ENCODE peak calls at places on chromosome 18, in four cellular contexts. Y is cardiac fibroblast, X is H1, C is lower leg skin. Z is an unnamed sample.

GRCh38 chr18:74459877-74460276 is 2.8 kb upstream of the DIPK1C start:
- DNase-seq in Y (no peak), X (no peak), C (no peak), Z (no peak)

GRCh38 chr18:30623401-30624065 is 419.0 kb downstream of the DSC3 start:
- DNase-seq in Y (no peak), X (no peak), C (no peak), Z (no peak)

GRCh38 chr18:35063875-35064274 is 22.7 kb downstream of the MAPRE2 start:
- DNase-seq in Y (no peak), X (no peak), C (no peak), Z (no peak)

GRCh38 chr18:43961713-43962112 is 684.4 kb upstream of the SYT4 start:
- DNase-seq in Y (no peak), X (no peak), C (no peak), Z (no peak)

GRCh38 chr18:7000484-7001096 is 117.0 kb downstream of the LAMA1 start:
- DNase-seq in Y (peak; percentile 66), X (no peak), C (no peak), Z (no peak)

GRCh38 chr18:79008356-79008940 is 28.8 kb downstream of the SALL3 start:
- DNase-seq in Y (no peak), X (no peak), C (no peak), Z (no peak)

GRCh38 chr18:61352611-61353010 is 19.4 kb downstream of the CDH20 start:
- DNase-seq in Y (peak; percentile 18), X (no peak), C (no peak), Z (no peak)

GRCh38 chr18:9916067-9916684 is 2.4 kb downstream of the VAPA start:
- DNase-seq in Y (peak; percentile 57), X (no peak), C (no peak), Z (peak; percentile 29)

GRCh38 chr18:67410075-67410474 is 106.4 kb downstream of the DSEL start:
- DNase-seq in Y (no peak), X (no peak), C (no peak), Z (no peak)

GRCh38 chr18:79524181-79525078 is 128.7 kb downstream of the NFATC1 start:
- DNase-seq in Y (no peak), X (no peak), C (no peak), Z (no peak)

GRCh38 chr18:64234336-64234735 is 85.4 kb upstream of the LINC00305 start:
- DNase-seq in Y (no peak), X (no peak), C (no peak), Z (no peak)

GRCh38 chr18:36217348-36217747 is 30.1 kb downstream of the MOCOS start:
- DNase-seq in Y (no peak), X (no peak), C (no peak), Z (no peak)

GRCh38 chr18:77223653-77224052 is 26.0 kb upstream of the GALR1 start:
- DNase-seq in Y (peak; percentile 51), X (no peak), C (no peak), Z (no peak)

GRCh38 chr18:45687617-45688016 is 36.4 kb upstream of the SLC14A1 start:
- DNase-seq in Y (no peak), X (no peak), C (no peak), Z (no peak)

GRCh38 chr18:58700209-58700608 is 28.9 kb downstream of the MALT1 start:
- DNase-seq in Y (no peak), X (no peak), C (no peak), Z (no peak)

GRCh38 chr18:48409591-48410094 is 460 bp upstream of the ZBTB7C start:
- DNase-seq in Y (peak; percentile 8), X (no peak), C (no peak), Z (no peak)

GRCh38 chr18:55322176-55322735 is 265.7 kb downstream of the TCF4 start:
- DNase-seq in Y (peak; percentile 97), X (no peak), C (peak; percentile 79), Z (peak; percentile 94)

GRCh38 chr18:29496276-29496675 is 1319.3 kb upstream of the CDH2 start:
- DNase-seq in Y (peak; percentile 42), X (no peak), C (no peak), Z (no peak)

GRCh38 chr18:73842795-73843394 is 304.7 kb downstream of the FBXO15 start:
- DNase-seq in Y (peak; percentile 66), X (no peak), C (peak; percentile 28), Z (peak; percentile 50)

GRCh38 chr18:58045265-58046086 is 1.4 kb downstream of the NEDD4L start:
- DNase-seq in Y (peak; percentile 32), X (no peak), C (peak; percentile 43), Z (no peak)

GRCh38 chr18:79919089-79919488 is 32.4 kb downstream of the SLC66A2 start:
- DNase-seq in Y (no peak), X (no peak), C (no peak), Z (no peak)

GRCh38 chr18:12059334-12060181 is 34.1 kb upstream of the ANKRD62 start:
- DNase-seq in Y (no peak), X (no peak), C (no peak), Z (no peak)

GRCh38 chr18:12056034-12056883 is 37.4 kb upstream of the ANKRD62 start:
- DNase-seq in Y (no peak), X (no peak), C (no peak), Z (no peak)

GRCh38 chr18:12056884-12057402 is 36.7 kb upstream of the ANKRD62 start:
- DNase-seq in Y (no peak), X (no peak), C (no peak), Z (no peak)

GRCh38 chr18:12060182-12060870 is 33.3 kb upstream of the ANKRD62 start:
- DNase-seq in Y (no peak), X (no peak), C (no peak), Z (no peak)

GRCh38 chr18:12057419-12058039 is 36.1 kb upstream of the ANKRD62 start:
- DNase-seq in Y (no peak), X (no peak), C (no peak), Z (no peak)
- TF ChIP-seq CTCF in Y (no peak), X (no peak), C (no peak), Z (peak; percentile 20)

GRCh38 chr18:76126327-76126726 is 368.7 kb downstream of the ZNF516 start:
- DNase-seq in Y (no peak), X (peak; percentile 17), C (no peak), Z (no peak)
- TF ChIP-seq CTCF in Y (no peak), X (peak; percentile 70), C (no peak), Z (no peak)

DNA sequence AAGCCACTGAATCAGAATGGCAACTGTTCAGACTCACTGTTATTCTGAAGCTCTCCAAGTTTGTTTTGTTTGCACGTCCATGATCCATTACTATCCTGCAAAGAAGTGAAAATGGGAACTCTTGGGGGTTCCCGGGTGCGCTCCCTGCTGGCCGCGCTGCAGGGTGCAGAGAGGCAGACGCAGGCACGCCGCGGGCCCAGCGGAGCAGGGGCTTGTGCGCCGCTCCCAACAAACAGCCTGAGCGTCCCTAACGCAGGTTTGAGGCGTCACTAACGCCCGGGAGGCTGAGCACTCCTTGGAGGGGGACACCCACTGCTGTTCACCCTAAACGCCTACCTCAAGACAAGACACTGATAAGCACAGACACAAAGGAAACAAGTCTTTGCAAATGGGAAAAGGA is 14.3 kb upstream of the PIEZO2 start:
- DNase-seq in Y (peak; percentile 41), X (no peak), C (no peak), Z (no peak)
- TF ChIP-seq CTCF in Y (peak; percentile 55), X (peak; percentile 59), C (no peak), Z (peak; percentile 34)

DNA sequence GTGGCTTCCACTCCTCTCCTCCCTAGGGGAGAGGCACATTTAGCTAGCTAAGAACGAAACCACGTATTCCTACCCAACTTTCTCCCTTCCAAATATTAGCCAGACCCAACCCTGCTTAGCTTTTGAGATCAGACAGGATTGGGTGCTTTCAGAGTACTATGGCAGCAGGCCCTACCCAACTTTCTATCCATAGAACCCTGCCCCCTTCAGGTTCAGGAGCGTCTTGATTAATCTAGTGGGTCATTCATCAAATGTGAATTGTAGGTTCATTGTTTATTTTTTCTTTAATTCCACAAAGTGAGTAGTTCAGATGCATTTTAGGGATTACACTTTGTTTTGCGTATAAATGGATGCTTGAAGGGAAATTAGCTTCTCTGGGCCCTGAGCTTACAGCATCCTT is 188.3 kb downstream of the MIB1 start:
- DNase-seq in Y (no peak), X (no peak), C (no peak), Z (no peak)
- TF ChIP-seq CTCF in Y (no peak), X (no peak), C (no peak), Z (no peak)

GRCh38 chr18:69985239-69985638 is 37.6 kb upstream of the CD226 start:
- DNase-seq in Y (no peak), X (no peak), C (no peak), Z (no peak)
- TF ChIP-seq CTCF in Y (no peak), X (peak; percentile 36), C (no peak), Z (no peak)

GRCh38 chr18:26736301-26736700 is 129.2 kb downstream of the AQP4 start:
- DNase-seq in Y (no peak), X (no peak), C (no peak), Z (no peak)
- TF ChIP-seq CTCF in Y (no peak), X (no peak), C (no peak), Z (no peak)